ENCODE peak calls at places on chromosomes 13 and 19, in six cellular contexts. V, D, O, S, J and U are unnamed samples.

GRCh38 chr19:56105090-56105701 is 15.9 kb downstream of the ZNF787 start:
- DNase-seq in V (peak; percentile 68), D (peak; percentile 94), O (peak; percentile 56), S (peak; percentile 85), J (peak; percentile 91), U (peak; percentile 58)

GRCh38 chr13:50740052-50740741 is 103.3 kb downstream of the DLEU7 start:
- DNase-seq in V (no peak), D (no peak), O (no peak), S (no peak), J (no peak), U (no peak)

GRCh38 chr19:18460313-18460712 is 22.4 kb upstream of the ISYNA1 start:
- DNase-seq in V (no peak), D (no peak), O (no peak), S (no peak), J (no peak), U (no peak)

GRCh38 chr19:30402790-30403189 is 30.6 kb downstream of the ZNF536 start:
- DNase-seq in V (no peak), D (no peak), O (no peak), S (no peak), J (no peak), U (no peak)

GRCh38 chr13:19759669-19760068 is 23.1 kb downstream of the PSPC1 start:
- DNase-seq in V (no peak), D (no peak), O (no peak), S (no peak), J (no peak), U (no peak)

GRCh38 chr13:103030776-103031175 is 35.4 kb downstream of the SLC10A2 start:
- DNase-seq in V (peak; percentile 28), D (no peak), O (no peak), S (no peak), J (no peak), U (no peak)

GRCh38 chr13:110023729-110024645 is 237.6 kb upstream of the IRS2 start:
- DNase-seq in V (no peak), D (no peak), O (peak; percentile 40), S (no peak), J (no peak), U (no peak)

GRCh38 chr13:31441804-31442487 is 242.2 kb downstream of the B3GLCT start:
- DNase-seq in V (no peak), D (no peak), O (peak; percentile 74), S (no peak), J (no peak), U (no peak)

GRCh38 chr19:3665681-3666544 is 34.4 kb downstream of the PIP5K1C start:
- DNase-seq in V (peak; percentile 92), D (peak; percentile 90), O (peak; percentile 69), S (peak; percentile 70), J (peak; percentile 43), U (peak; percentile 80)

GRCh38 chr19:6890938-6891337 is 3.6 kb downstream of the ADGRE1 start:
- DNase-seq in V (no peak), D (no peak), O (no peak), S (no peak), J (no peak), U (peak; percentile 74)

GRCh38 chr19:38889803-38890202 is 9.6 kb downstream of the SIRT2 start:
- DNase-seq in V (no peak), D (peak; percentile 20), O (no peak), S (no peak), J (no peak), U (no peak)

GRCh38 chr19:17129377-17129776 is 53.8 kb downstream of the MYO9B start:
- DNase-seq in V (no peak), D (no peak), O (no peak), S (no peak), J (no peak), U (no peak)

GRCh38 chr19:17757125-17757524 is 5.8 kb downstream of the FCHO1 start:
- DNase-seq in V (no peak), D (no peak), O (peak; percentile 52), S (no peak), J (peak; percentile 65), U (no peak)

GRCh38 chr19:36573948-36574726 is 1.0 kb upstream of the ZNF529 start:
- DNase-seq in V (no peak), D (no peak), O (no peak), S (no peak), J (no peak), U (no peak)

GRCh38 chr19:6862673-6863078 is 24.7 kb upstream of the ADGRE1 start:
- DNase-seq in V (peak; percentile 89), D (peak; percentile 97), O (peak; percentile 68), S (peak; percentile 93), J (peak; percentile 94), U (peak; percentile 97)

GRCh38 chr13:42498521-42498920 is 75.4 kb upstream of the TNFSF11 start:
- DNase-seq in V (no peak), D (no peak), O (no peak), S (no peak), J (no peak), U (no peak)

GRCh38 chr19:7257148-7258041 is 36.8 kb downstream of the INSR start:
- DNase-seq in V (no peak), D (peak; percentile 55), O (no peak), S (no peak), J (peak; percentile 29), U (no peak)

GRCh38 chr13:44045179-44045562 is 165.5 kb downstream of the LACC1 start:
- DNase-seq in V (no peak), D (no peak), O (no peak), S (no peak), J (no peak), U (no peak)

GRCh38 chr13:113010510-113010865 is 41.5 kb downstream of the MCF2L start:
- DNase-seq in V (no peak), D (no peak), O (no peak), S (no peak), J (no peak), U (no peak)

GRCh38 chr13:60689571-60689970 is 292.6 kb downstream of the TDRD3 start:
- DNase-seq in V (no peak), D (no peak), O (no peak), S (no peak), J (no peak), U (no peak)

GRCh38 chr13:112443191-112444000 is 67.2 kb downstream of the SPACA7 start:
- DNase-seq in V (no peak), D (peak; percentile 76), O (no peak), S (peak; percentile 66), J (peak; percentile 49), U (peak; percentile 28)

GRCh38 chr13:99822820-99823219 is 148.7 kb downstream of the ZIC5 start:
- DNase-seq in V (no peak), D (no peak), O (no peak), S (no peak), J (no peak), U (no peak)
- TF ChIP-seq CTCF in V (no peak), D (no peak), O (no peak), S (no peak), J (no peak), U (no peak)

DNA sequence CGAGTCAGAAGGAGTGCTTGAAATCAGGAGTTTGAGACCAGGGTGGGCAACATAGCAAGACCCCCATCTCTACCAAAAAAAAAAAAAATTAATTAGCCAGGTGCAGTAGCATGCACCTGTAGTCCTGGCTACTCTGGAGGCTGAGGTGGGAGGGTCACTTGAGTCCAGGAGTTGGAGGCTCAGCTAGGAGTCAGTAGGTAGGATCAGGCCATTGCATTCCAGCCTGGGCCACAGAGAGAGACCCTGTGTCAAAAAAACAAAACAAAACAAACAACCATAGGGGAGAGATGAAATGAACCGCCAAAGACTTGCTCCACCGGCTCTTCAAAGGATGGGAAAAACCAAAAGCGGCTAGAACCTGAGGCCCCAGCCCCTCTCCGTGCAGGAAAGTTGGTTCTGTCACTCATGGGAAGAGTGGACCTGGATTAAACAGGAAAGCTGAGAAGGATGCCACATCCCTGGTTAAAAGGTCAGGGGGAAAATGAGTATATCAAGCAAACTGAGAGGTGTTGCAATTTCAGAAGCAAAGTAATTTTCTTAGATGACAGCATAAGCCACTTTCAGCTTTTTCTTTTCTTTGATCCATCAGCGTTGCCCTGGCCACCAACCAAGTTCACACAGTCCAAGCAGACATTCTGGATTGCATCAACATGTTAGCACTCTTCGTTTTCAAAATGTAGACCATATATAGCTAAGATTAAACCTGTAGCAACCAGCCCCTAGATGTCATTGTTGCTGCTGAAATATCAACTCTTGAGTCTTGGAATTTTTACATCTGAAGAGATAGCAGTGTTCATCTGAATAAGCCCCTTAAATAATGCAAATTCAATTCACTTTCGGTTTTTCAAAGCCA is 8.9 kb upstream of the ZNF507 start:
- DNase-seq in V (no peak), D (no peak), O (no peak), S (no peak), J (peak; percentile 17), U (no peak)
- TF ChIP-seq CTCF in V (no peak), D (no peak), O (no peak), S (no peak), J (peak; percentile 23), U (no peak)

GRCh38 chr19:624433-625109 is 8.8 kb downstream of the POLRMT start:
- DNase-seq in V (no peak), D (no peak), O (no peak), S (no peak), J (no peak), U (no peak)

GRCh38 chr19:629961-630714 is 3.2 kb downstream of the POLRMT start:
- DNase-seq in V (no peak), D (no peak), O (no peak), S (no peak), J (no peak), U (no peak)

GRCh38 chr19:625257-625656 is 8.1 kb downstream of the POLRMT start:
- DNase-seq in V (no peak), D (no peak), O (no peak), S (no peak), J (no peak), U (no peak)

GRCh38 chr19:623974-624373 is 9.4 kb downstream of the POLRMT start:
- DNase-seq in V (no peak), D (no peak), O (no peak), S (no peak), J (peak; percentile 59), U (no peak)

DNA sequence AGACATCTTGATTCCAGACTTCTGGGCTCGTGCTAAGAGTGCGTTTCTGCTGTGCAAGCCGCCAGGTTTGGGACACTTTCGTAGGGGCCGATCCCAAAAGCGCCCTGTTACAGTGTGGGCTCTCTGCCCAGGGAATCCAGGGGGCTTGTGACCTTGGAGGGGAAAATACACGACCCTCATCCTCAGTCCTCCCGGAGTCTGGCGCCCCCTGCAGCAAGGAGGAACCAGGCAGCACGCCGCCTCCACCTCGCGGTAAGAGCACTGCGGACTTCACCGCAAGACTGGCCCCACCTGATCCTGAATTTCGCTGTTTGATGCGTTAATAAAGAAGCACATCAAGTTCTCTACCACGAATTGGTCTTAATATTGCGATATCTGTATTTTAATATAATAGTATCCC is 5.2 kb downstream of the POLRMT start:
- DNase-seq in V (no peak), D (peak; percentile 85), O (no peak), S (peak; percentile 69), J (peak; percentile 40), U (peak; percentile 35)
- TF ChIP-seq CTCF in V (no peak), D (peak; percentile 76), O (no peak), S (peak; percentile 83), J (peak; percentile 77), U (peak; percentile 51)

GRCh38 chr13:63377986-63378385 is 1962.3 kb upstream of the PCDH20 start:
- DNase-seq in V (no peak), D (no peak), O (no peak), S (no peak), J (no peak), U (no peak)
- TF ChIP-seq CTCF in V (no peak), D (no peak), O (no peak), S (no peak), J (no peak), U (peak; percentile 49)

GRCh38 chr13:100957741-100958140 is 283.1 kb upstream of the TMTC4 start:
- DNase-seq in V (no peak), D (no peak), O (no peak), S (no peak), J (no peak), U (no peak)
- TF ChIP-seq CTCF in V (no peak), D (no peak), O (no peak), S (no peak), J (no peak), U (no peak)